ENCODE peak calls at places on chromosome 21, in nine cellular contexts. O, S, Y, A, L, B, I, V and H are unnamed samples.

GRCh38 chr21:44822484-44823178 is 4.8 kb upstream of the SUMO3 start:
- DNase-seq in A (no peak), I (no peak), V (no peak), O (no peak), Y (no peak), B (no peak), L (no peak), S (no peak), H (no peak)

GRCh38 chr21:43906585-43907370 is 41.8 kb downstream of the AGPAT3 start:
- DNase-seq in O (no peak), V (no peak), I (no peak), L (no peak), A (no peak), S (no peak), Y (peak; percentile 28), B (no peak), H (no peak)

GRCh38 chr21:43703068-43703880 is 15.7 kb upstream of the PDXK start:
- DNase-seq in A (no peak), V (peak; percentile 38), S (no peak), I (no peak), B (no peak), Y (peak; percentile 59), L (no peak), O (no peak), H (no peak)

GRCh38 chr21:42757422-42757821 is 104.0 kb downstream of the PDE9A start:
- DNase-seq in A (no peak), V (no peak), S (no peak), L (no peak), I (no peak), O (no peak), B (no peak), Y (no peak), H (no peak)

GRCh38 chr21:36120304-36120902 is 14.5 kb upstream of the CBR3 start:
- DNase-seq in V (no peak), A (no peak), Y (no peak), O (no peak), I (no peak), S (no peak), B (no peak), L (no peak), H (no peak)

GRCh38 chr21:21973806-21974205 is 975.6 kb downstream of the NCAM2 start:
- DNase-seq in I (no peak), S (no peak), L (no peak), B (no peak), Y (no peak), O (no peak), A (no peak), V (peak; percentile 11), H (no peak)

GRCh38 chr21:37257526-37257966 is 9.6 kb downstream of the VPS26C start:
- DNase-seq in Y (peak; percentile 53), O (peak; percentile 25), S (no peak), I (no peak), A (peak; percentile 69), V (peak; percentile 72), L (peak; percentile 89), B (no peak), H (no peak)

GRCh38 chr21:31132574-31133242 is 94.4 kb upstream of the KRTAP19-8 start:
- DNase-seq in L (no peak), I (no peak), S (no peak), V (no peak), Y (no peak), B (peak; percentile 47), A (no peak), O (peak; percentile 78), H (no peak)

GRCh38 chr21:33152228-33153130 is 77.3 kb upstream of the IFNAR2 start:
- DNase-seq in S (no peak), I (no peak), L (no peak), V (no peak), B (no peak), A (peak; percentile 79), Y (no peak), O (no peak), H (no peak)

GRCh38 chr21:42118121-42118795 is 47.1 kb downstream of the UMODL1 start:
- DNase-seq in O (no peak), S (peak; percentile 13), B (no peak), I (no peak), A (no peak), Y (no peak), V (peak; percentile 86), L (no peak), H (no peak)

GRCh38 chr21:25838809-25839208 is 104.0 kb downstream of the GABPA start:
- DNase-seq in V (peak; percentile 75), L (no peak), S (no peak), A (no peak), B (no peak), O (no peak), Y (no peak), I (no peak), H (no peak)

GRCh38 chr21:34222031-34222335 is 141.8 kb upstream of the KCNE2 start:
- DNase-seq in I (no peak), A (no peak), Y (no peak), S (no peak), V (no peak), L (no peak), B (no peak), O (no peak), H (no peak)

GRCh38 chr21:28674807-28675206 is 317.9 kb downstream of the LTN1 start:
- DNase-seq in L (no peak), I (no peak), B (no peak), O (no peak), S (no peak), V (no peak), Y (no peak), A (no peak), H (no peak)

GRCh38 chr21:43312751-43313169 is 114.2 kb downstream of the SIK1 start:
- DNase-seq in A (no peak), L (no peak), S (peak; percentile 8), Y (no peak), B (no peak), V (peak; percentile 95), O (no peak), I (no peak), H (no peak)

GRCh38 chr21:34702341-34702807 is 33.6 kb downstream of the CLIC6 start:
- DNase-seq in V (no peak), O (no peak), B (no peak), Y (no peak), I (no peak), L (no peak), A (no peak), S (no peak), H (peak; percentile 16)